ENCODE peak calls at places on chromosome 20, in five cellular contexts. One of them, this sample, is unnamed.
A peak's percentile ranks its signal among the peaks of the same experiment; 100 is the strongest.

GRCh38 chr20:10893331-10893730 is 219.5 kb upstream of the JAG1 start:
- DNase-seq in Caco-2: no peak
- DNase-seq in epithelial cell of esophagus: no peak
- DNase-seq in OCI-LY7: no peak
- DNase-seq in psoas muscle: no peak
- DNase-seq in this sample: no peak

GRCh38 chr20:50144362-50144761 is 9.2 kb downstream of the PEDS1 start:
- DNase-seq in Caco-2: peak; percentile 58
- DNase-seq in epithelial cell of esophagus: peak; percentile 100
- DNase-seq in OCI-LY7: no peak
- DNase-seq in psoas muscle: peak; percentile 72
- DNase-seq in this sample: peak; percentile 69

GRCh38 chr20:25573288-25574251 is 11.8 kb downstream of the NINL start:
- DNase-seq in Caco-2: no peak
- DNase-seq in epithelial cell of esophagus: no peak
- DNase-seq in OCI-LY7: no peak
- DNase-seq in psoas muscle: no peak
- DNase-seq in this sample: no peak

GRCh38 chr20:11777861-11778570 is 139.7 kb upstream of the BTBD3 start:
- DNase-seq in Caco-2: no peak
- DNase-seq in epithelial cell of esophagus: no peak
- DNase-seq in OCI-LY7: no peak
- DNase-seq in psoas muscle: no peak
- DNase-seq in this sample: no peak

GRCh38 chr20:22001886-22002285 is 296.4 kb downstream of the PAX1 start:
- DNase-seq in Caco-2: no peak
- DNase-seq in epithelial cell of esophagus: peak; percentile 52
- DNase-seq in OCI-LY7: no peak
- DNase-seq in psoas muscle: no peak
- DNase-seq in this sample: no peak

GRCh38 chr20:8326196-8326595 is 194.1 kb downstream of the PLCB1 start:
- DNase-seq in Caco-2: no peak
- DNase-seq in epithelial cell of esophagus: no peak
- DNase-seq in OCI-LY7: no peak
- DNase-seq in psoas muscle: no peak
- DNase-seq in this sample: no peak

GRCh38 chr20:37529968-37530600 is 2.4 kb upstream of the BLCAP start:
- DNase-seq in Caco-2: no peak
- DNase-seq in epithelial cell of esophagus: no peak
- DNase-seq in OCI-LY7: no peak
- DNase-seq in psoas muscle: no peak
- DNase-seq in this sample: no peak

GRCh38 chr20:24891546-24892393 is 57.3 kb upstream of the CST7 start:
- DNase-seq in Caco-2: no peak
- DNase-seq in epithelial cell of esophagus: no peak
- DNase-seq in OCI-LY7: no peak
- DNase-seq in psoas muscle: no peak
- DNase-seq in this sample: no peak

GRCh38 chr20:43571771-43572170 is 12.9 kb downstream of the SGK2 start:
- DNase-seq in Caco-2: no peak
- DNase-seq in epithelial cell of esophagus: no peak
- DNase-seq in OCI-LY7: no peak
- DNase-seq in psoas muscle: no peak
- DNase-seq in this sample: no peak

GRCh38 chr20:35598899-35599775 is 16.5 kb upstream of the SPAG4 start:
- DNase-seq in Caco-2: no peak
- DNase-seq in epithelial cell of esophagus: no peak
- DNase-seq in OCI-LY7: no peak
- DNase-seq in psoas muscle: no peak
- DNase-seq in this sample: peak; percentile 27

GRCh38 chr20:20691477-20691863 is 21.0 kb downstream of the RALGAPA2 start:
- DNase-seq in Caco-2: no peak
- DNase-seq in epithelial cell of esophagus: no peak
- DNase-seq in OCI-LY7: no peak
- DNase-seq in psoas muscle: no peak
- DNase-seq in this sample: no peak

GRCh38 chr20:16066571-16066970 is 506.7 kb downstream of the KIF16B start:
- DNase-seq in Caco-2: peak; percentile 22
- DNase-seq in epithelial cell of esophagus: no peak
- DNase-seq in OCI-LY7: no peak
- DNase-seq in psoas muscle: no peak
- DNase-seq in this sample: no peak

GRCh38 chr20:37226889-37227288 is 34.7 kb downstream of the GHRH start:
- DNase-seq in Caco-2: no peak
- DNase-seq in epithelial cell of esophagus: no peak
- DNase-seq in OCI-LY7: no peak
- DNase-seq in psoas muscle: peak; percentile 25
- DNase-seq in this sample: no peak

GRCh38 chr20:45882469-45883099 is 1.6 kb downstream of the ZSWIM1 start:
- DNase-seq in Caco-2: no peak
- DNase-seq in epithelial cell of esophagus: no peak
- DNase-seq in OCI-LY7: no peak
- DNase-seq in psoas muscle: no peak
- DNase-seq in this sample: no peak

GRCh38 chr20:47849596-47849995 is 64.3 kb upstream of the SULF2 start:
- DNase-seq in Caco-2: no peak
- DNase-seq in epithelial cell of esophagus: no peak
- DNase-seq in OCI-LY7: no peak
- DNase-seq in psoas muscle: no peak
- DNase-seq in this sample: no peak

GRCh38 chr20:40948352-40949267 is 80.0 kb upstream of the TOP1 start:
- DNase-seq in Caco-2: no peak
- DNase-seq in epithelial cell of esophagus: peak; percentile 51
- DNase-seq in OCI-LY7: no peak
- DNase-seq in psoas muscle: no peak
- DNase-seq in this sample: no peak

GRCh38 chr20:51758978-51759544 is 9.1 kb downstream of the ATP9A start:
- DNase-seq in Caco-2: no peak
- DNase-seq in epithelial cell of esophagus: no peak
- DNase-seq in OCI-LY7: no peak
- DNase-seq in psoas muscle: no peak
- DNase-seq in this sample: peak; percentile 91

GRCh38 chr20:25198663-25199363 is 3.3 kb downstream of the ENTPD6 start:
- DNase-seq in Caco-2: no peak
- DNase-seq in epithelial cell of esophagus: peak; percentile 37
- DNase-seq in OCI-LY7: no peak
- DNase-seq in psoas muscle: no peak
- DNase-seq in this sample: no peak

GRCh38 chr20:13221673-13222318 is 722 bp downstream of the ISM1 start:
- DNase-seq in Caco-2: peak; percentile 77
- DNase-seq in epithelial cell of esophagus: peak; percentile 85
- DNase-seq in OCI-LY7: no peak
- DNase-seq in psoas muscle: peak; percentile 62
- DNase-seq in this sample: peak; percentile 78
- TF ChIP-seq CTCF in Caco-2: no peak
- TF ChIP-seq CTCF in epithelial cell of esophagus: peak; percentile 11
- TF ChIP-seq CTCF in OCI-LY7: no peak
- TF ChIP-seq CTCF in psoas muscle: no peak
- TF ChIP-seq CTCF in this sample: no peak

DNA sequence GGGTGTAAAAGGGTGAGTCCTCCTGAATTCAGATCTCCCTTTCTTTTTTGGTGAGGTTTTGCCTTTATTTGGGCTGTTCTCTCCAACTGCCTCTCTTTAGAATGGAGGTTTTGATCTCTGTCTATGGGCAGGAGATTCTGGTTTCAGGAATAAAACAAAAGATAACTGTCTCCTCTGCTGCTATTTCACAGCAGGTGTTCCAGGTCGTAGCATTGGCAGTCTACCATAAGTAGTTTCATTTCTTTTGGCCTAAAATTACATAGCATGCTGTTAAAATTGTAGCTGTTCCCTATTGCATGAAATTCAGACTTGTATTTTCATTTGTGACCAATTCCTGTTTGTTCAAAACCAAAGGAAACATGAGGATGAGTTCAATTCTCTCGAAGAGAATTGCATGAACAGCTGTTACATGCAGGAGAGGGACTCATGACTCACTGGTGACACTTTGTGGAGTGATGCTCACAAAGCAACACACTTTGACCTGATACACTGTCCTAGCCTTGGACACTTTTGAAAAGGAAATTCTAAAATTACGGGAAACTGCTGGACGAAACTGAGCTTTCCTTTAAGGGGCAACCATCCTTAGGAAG is 76.8 kb upstream of the SIRPG start:
- DNase-seq in Caco-2: no peak
- DNase-seq in epithelial cell of esophagus: peak; percentile 44
- DNase-seq in OCI-LY7: no peak
- DNase-seq in psoas muscle: no peak
- DNase-seq in this sample: no peak
- TF ChIP-seq CTCF in Caco-2: no peak
- TF ChIP-seq CTCF in epithelial cell of esophagus: peak; percentile 26
- TF ChIP-seq CTCF in OCI-LY7: peak; percentile 20
- TF ChIP-seq CTCF in psoas muscle: no peak
- TF ChIP-seq CTCF in this sample: no peak

GRCh38 chr20:61478611-61479305 is 226.7 kb downstream of the CDH4 start:
- DNase-seq in Caco-2: no peak
- DNase-seq in epithelial cell of esophagus: no peak
- DNase-seq in OCI-LY7: no peak
- DNase-seq in psoas muscle: no peak
- DNase-seq in this sample: no peak

GRCh38 chr20:61482425-61482887 is 230.4 kb downstream of the CDH4 start:
- DNase-seq in Caco-2: peak; percentile 18
- DNase-seq in epithelial cell of esophagus: peak; percentile 81
- DNase-seq in OCI-LY7: peak; percentile 11
- DNase-seq in psoas muscle: no peak
- DNase-seq in this sample: no peak

GRCh38 chr20:61478094-61478493 is 226.0 kb downstream of the CDH4 start:
- DNase-seq in Caco-2: no peak
- DNase-seq in epithelial cell of esophagus: no peak
- DNase-seq in OCI-LY7: no peak
- DNase-seq in psoas muscle: no peak
- DNase-seq in this sample: no peak

GRCh38 chr20:61482901-61483300 is 230.8 kb downstream of the CDH4 start:
- DNase-seq in Caco-2: no peak
- DNase-seq in epithelial cell of esophagus: no peak
- DNase-seq in OCI-LY7: no peak
- DNase-seq in psoas muscle: no peak
- DNase-seq in this sample: no peak

DNA sequence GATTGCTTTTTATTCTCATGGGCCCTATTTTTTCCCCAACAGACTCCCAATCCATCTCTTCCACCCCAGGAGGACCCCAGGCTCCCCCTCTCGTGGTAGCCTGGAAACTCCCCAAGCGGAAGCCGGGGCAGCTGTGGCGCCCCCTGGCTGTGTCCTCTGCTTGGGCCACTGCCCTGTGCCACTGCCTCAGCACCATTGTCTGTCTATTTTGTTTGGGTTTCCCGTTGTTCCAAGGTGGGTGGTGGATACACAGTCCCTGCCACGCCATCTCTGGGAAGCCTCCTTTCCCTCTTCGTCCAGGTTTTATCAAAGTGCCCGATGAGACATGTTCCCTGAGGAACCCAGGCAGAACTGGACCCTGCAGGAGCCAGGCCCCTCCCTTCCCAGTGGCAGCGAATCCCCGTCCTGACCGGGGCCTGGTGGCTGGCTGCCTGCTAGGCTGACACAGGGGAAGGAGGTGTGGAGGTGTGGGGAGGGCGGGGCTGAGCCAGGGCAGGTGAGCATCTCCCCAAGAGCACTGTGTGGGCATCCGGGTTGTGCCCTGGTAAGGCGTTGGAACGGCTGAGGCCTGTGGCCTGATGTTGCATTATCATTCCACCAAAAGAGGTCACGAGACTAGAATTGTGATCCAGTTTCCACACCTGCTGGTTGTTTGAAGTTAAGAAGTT is 228.2 kb downstream of the CDH4 start:
- DNase-seq in Caco-2: no peak
- DNase-seq in epithelial cell of esophagus: no peak
- DNase-seq in OCI-LY7: no peak
- DNase-seq in psoas muscle: no peak
- DNase-seq in this sample: no peak
- TF ChIP-seq CTCF in Caco-2: peak; percentile 22
- TF ChIP-seq CTCF in epithelial cell of esophagus: no peak
- TF ChIP-seq CTCF in OCI-LY7: peak; percentile 56
- TF ChIP-seq CTCF in psoas muscle: no peak
- TF ChIP-seq CTCF in this sample: no peak

GRCh38 chr20:44734938-44735337 is 10.7 kb upstream of the KCNK15 start:
- DNase-seq in Caco-2: peak; percentile 69
- DNase-seq in epithelial cell of esophagus: peak; percentile 71
- DNase-seq in OCI-LY7: no peak
- DNase-seq in psoas muscle: no peak
- DNase-seq in this sample: no peak
- TF ChIP-seq CTCF in Caco-2: no peak
- TF ChIP-seq CTCF in epithelial cell of esophagus: peak; percentile 49
- TF ChIP-seq CTCF in OCI-LY7: no peak
- TF ChIP-seq CTCF in psoas muscle: no peak
- TF ChIP-seq CTCF in this sample: no peak

GRCh38 chr20:6381887-6382286 is 259.1 kb upstream of the FERMT1 start:
- DNase-seq in Caco-2: peak; percentile 56
- DNase-seq in epithelial cell of esophagus: peak; percentile 33
- DNase-seq in OCI-LY7: no peak
- DNase-seq in psoas muscle: no peak
- DNase-seq in this sample: no peak
- TF ChIP-seq CTCF in Caco-2: peak; percentile 60
- TF ChIP-seq CTCF in epithelial cell of esophagus: peak; percentile 68
- TF ChIP-seq CTCF in OCI-LY7: no peak
- TF ChIP-seq CTCF in psoas muscle: no peak
- TF ChIP-seq CTCF in this sample: peak; percentile 34

DNA sequence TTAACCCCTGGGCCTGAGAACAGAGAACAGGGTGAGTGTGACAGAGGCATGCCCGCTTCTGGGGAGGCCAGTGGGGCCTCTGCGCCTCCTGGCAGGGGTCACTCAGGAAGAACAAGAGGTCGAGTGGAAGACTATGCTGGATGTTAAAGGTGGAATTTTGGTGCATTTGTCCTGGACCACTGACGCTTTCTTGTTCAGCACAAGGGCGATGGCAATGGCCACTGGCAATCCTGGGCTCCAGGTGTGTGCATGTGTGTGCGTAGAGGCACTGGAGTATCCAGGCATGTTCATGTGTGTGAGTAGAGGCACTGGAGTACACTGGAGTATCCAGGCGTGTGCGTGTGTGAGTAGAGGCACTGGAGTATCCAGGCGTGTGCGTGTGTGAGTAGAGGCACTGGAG is 23.5 kb upstream of the NPBWR2 start:
- DNase-seq in Caco-2: no peak
- DNase-seq in epithelial cell of esophagus: no peak
- DNase-seq in OCI-LY7: no peak
- DNase-seq in psoas muscle: no peak
- DNase-seq in this sample: no peak
- TF ChIP-seq CTCF in Caco-2: no peak
- TF ChIP-seq CTCF in epithelial cell of esophagus: no peak
- TF ChIP-seq CTCF in OCI-LY7: no peak
- TF ChIP-seq CTCF in psoas muscle: no peak
- TF ChIP-seq CTCF in this sample: no peak